ENCODE peak calls at places on chromosomes 2 and 18, in seven cellular contexts. One of them, this sample, is unnamed.

GRCh38 chr2:61970807-61971556 is 65.5 kb downstream of the COMMD1 start:
- DNase-seq in H1: no peak
- DNase-seq in mesendoderm: peak
- DNase-seq in IMR-90: no peak
- DNase-seq in H9: peak
- DNase-seq in neuronal stem cell: no peak
- DNase-seq in trophoblast cell: peak
- DNase-seq in this sample: no peak

GRCh38 chr18:9333441-9334350 is 877 bp upstream of the TWSG1 start:
- DNase-seq in H1: peak
- DNase-seq in mesendoderm: no peak
- DNase-seq in IMR-90: no peak
- DNase-seq in H9: peak
- DNase-seq in neuronal stem cell: no peak
- DNase-seq in trophoblast cell: peak
- DNase-seq in this sample: no peak

GRCh38 chr2:204604061-204604460 is 58.8 kb downstream of the PARD3B start:
- DNase-seq in H1: no peak
- DNase-seq in mesendoderm: no peak
- DNase-seq in IMR-90: peak
- DNase-seq in H9: no peak
- DNase-seq in neuronal stem cell: no peak
- DNase-seq in trophoblast cell: no peak
- DNase-seq in this sample: peak

GRCh38 chr2:127637725-127638252 is 8.2 kb upstream of the GPR17 start:
- DNase-seq in H1: no peak
- DNase-seq in mesendoderm: peak
- DNase-seq in IMR-90: peak
- DNase-seq in H9: peak
- DNase-seq in neuronal stem cell: no peak
- DNase-seq in trophoblast cell: peak
- DNase-seq in this sample: peak

GRCh38 chr18:36934884-36935283 is 106.0 kb downstream of the KIAA1328 start:
- DNase-seq in H1: no peak
- DNase-seq in mesendoderm: no peak
- DNase-seq in IMR-90: peak
- DNase-seq in H9: no peak
- DNase-seq in neuronal stem cell: no peak
- DNase-seq in trophoblast cell: no peak
- DNase-seq in this sample: peak

GRCh38 chr2:96866586-96866985 is 3.3 kb downstream of the SEMA4C start:
- DNase-seq in H1: no peak
- DNase-seq in mesendoderm: no peak
- DNase-seq in IMR-90: no peak
- DNase-seq in H9: no peak
- DNase-seq in neuronal stem cell: no peak
- DNase-seq in trophoblast cell: no peak
- DNase-seq in this sample: no peak

GRCh38 chr2:197137234-197137633 is 173.3 kb downstream of the ANKRD44 start:
- DNase-seq in H1: no peak
- DNase-seq in mesendoderm: no peak
- DNase-seq in IMR-90: peak
- DNase-seq in H9: no peak
- DNase-seq in neuronal stem cell: no peak
- DNase-seq in trophoblast cell: no peak
- DNase-seq in this sample: peak

GRCh38 chr2:233838251-233838650 is 16.1 kb downstream of the HJURP start:
- DNase-seq in H1: peak
- DNase-seq in mesendoderm: no peak
- DNase-seq in IMR-90: no peak
- DNase-seq in H9: no peak
- DNase-seq in neuronal stem cell: no peak
- DNase-seq in trophoblast cell: no peak
- DNase-seq in this sample: no peak

GRCh38 chr2:198640463-198640862 is 817.3 kb downstream of the SATB2 start:
- DNase-seq in H1: no peak
- DNase-seq in mesendoderm: no peak
- DNase-seq in IMR-90: no peak
- DNase-seq in H9: no peak
- DNase-seq in neuronal stem cell: no peak
- DNase-seq in trophoblast cell: no peak
- DNase-seq in this sample: no peak

GRCh38 chr18:49392352-49392751 is 68.1 kb downstream of the DYM start:
- DNase-seq in H1: no peak
- DNase-seq in mesendoderm: no peak
- DNase-seq in IMR-90: no peak
- DNase-seq in H9: no peak
- DNase-seq in neuronal stem cell: no peak
- DNase-seq in trophoblast cell: no peak
- DNase-seq in this sample: no peak

GRCh38 chr2:69211111-69211510 is 175.9 kb downstream of the GFPT1 start:
- DNase-seq in H1: no peak
- DNase-seq in mesendoderm: no peak
- DNase-seq in IMR-90: no peak
- DNase-seq in H9: no peak
- DNase-seq in neuronal stem cell: no peak
- DNase-seq in trophoblast cell: no peak
- DNase-seq in this sample: no peak

GRCh38 chr2:201882353-201883095 is 76.2 kb downstream of the CDK15 start:
- DNase-seq in H1: no peak
- DNase-seq in mesendoderm: peak
- DNase-seq in IMR-90: peak
- DNase-seq in H9: peak
- DNase-seq in neuronal stem cell: no peak
- DNase-seq in trophoblast cell: no peak
- DNase-seq in this sample: peak

GRCh38 chr2:63050186-63050915 is at the start of gene OTX1:
- DNase-seq in H1: peak
- DNase-seq in mesendoderm: peak
- DNase-seq in IMR-90: peak
- DNase-seq in H9: peak
- DNase-seq in neuronal stem cell: peak
- DNase-seq in trophoblast cell: peak
- DNase-seq in this sample: no peak

GRCh38 chr2:203650860-203651613 is 55.4 kb upstream of the CD28 start:
- DNase-seq in H1: no peak
- DNase-seq in mesendoderm: peak
- DNase-seq in IMR-90: peak
- DNase-seq in H9: no peak
- DNase-seq in neuronal stem cell: no peak
- DNase-seq in trophoblast cell: peak
- DNase-seq in this sample: peak

GRCh38 chr18:40058811-40059570 is 1896.0 kb upstream of the PIK3C3 start:
- DNase-seq in H1: no peak
- DNase-seq in mesendoderm: no peak
- DNase-seq in IMR-90: no peak
- DNase-seq in H9: no peak
- DNase-seq in neuronal stem cell: no peak
- DNase-seq in trophoblast cell: no peak
- DNase-seq in this sample: no peak

GRCh38 chr2:10283106-10284062 is 19.3 kb upstream of the HPCAL1 start:
- DNase-seq in H1: no peak
- DNase-seq in mesendoderm: peak
- DNase-seq in IMR-90: peak
- DNase-seq in H9: no peak
- DNase-seq in neuronal stem cell: peak
- DNase-seq in trophoblast cell: peak
- DNase-seq in this sample: peak

GRCh38 chr2:82256288-82256687 is 1951.7 kb upstream of the LRRTM1 start:
- DNase-seq in H1: no peak
- DNase-seq in mesendoderm: no peak
- DNase-seq in IMR-90: no peak
- DNase-seq in H9: no peak
- DNase-seq in neuronal stem cell: no peak
- DNase-seq in trophoblast cell: no peak
- DNase-seq in this sample: no peak

GRCh38 chr18:61912476-61912875 is 19.7 kb upstream of the RNF152 start:
- DNase-seq in H1: no peak
- DNase-seq in mesendoderm: no peak
- DNase-seq in IMR-90: no peak
- DNase-seq in H9: no peak
- DNase-seq in neuronal stem cell: no peak
- DNase-seq in trophoblast cell: peak
- DNase-seq in this sample: no peak

DNA sequence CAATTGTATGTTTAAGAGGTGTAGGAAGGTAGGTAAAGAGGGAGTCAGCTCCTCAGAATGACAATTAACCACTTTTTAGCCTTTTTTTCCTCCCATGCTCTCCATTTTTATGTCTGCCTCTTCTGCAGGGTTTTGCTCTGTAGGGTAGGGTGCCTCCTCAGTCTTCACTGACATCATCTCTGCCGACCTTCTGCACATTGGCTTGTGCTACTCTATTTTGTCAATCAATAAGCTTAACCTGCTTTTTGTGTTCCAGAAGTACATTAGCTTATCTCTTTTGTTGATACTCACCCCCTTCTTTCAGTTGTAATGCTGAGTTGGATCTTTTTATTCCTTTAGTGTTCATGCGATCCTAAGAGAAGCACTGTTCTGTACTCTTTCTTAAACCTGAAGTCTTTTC is 323.2 kb downstream of the RDH14 start:
- DNase-seq in H1: no peak
- DNase-seq in mesendoderm: no peak
- DNase-seq in IMR-90: no peak
- DNase-seq in H9: no peak
- DNase-seq in neuronal stem cell: no peak
- DNase-seq in trophoblast cell: no peak
- DNase-seq in this sample: no peak
- H3K18ac ChIP-seq in H1: no peak
- H3K18ac ChIP-seq in mesendoderm: no peak
- H3K18ac ChIP-seq in IMR-90: no peak
- H3K18ac ChIP-seq in H9: no peak
- H3K18ac ChIP-seq in neuronal stem cell: no peak
- H3K18ac ChIP-seq in trophoblast cell: no peak
- H3K18ac ChIP-seq in this sample: no peak

DNA sequence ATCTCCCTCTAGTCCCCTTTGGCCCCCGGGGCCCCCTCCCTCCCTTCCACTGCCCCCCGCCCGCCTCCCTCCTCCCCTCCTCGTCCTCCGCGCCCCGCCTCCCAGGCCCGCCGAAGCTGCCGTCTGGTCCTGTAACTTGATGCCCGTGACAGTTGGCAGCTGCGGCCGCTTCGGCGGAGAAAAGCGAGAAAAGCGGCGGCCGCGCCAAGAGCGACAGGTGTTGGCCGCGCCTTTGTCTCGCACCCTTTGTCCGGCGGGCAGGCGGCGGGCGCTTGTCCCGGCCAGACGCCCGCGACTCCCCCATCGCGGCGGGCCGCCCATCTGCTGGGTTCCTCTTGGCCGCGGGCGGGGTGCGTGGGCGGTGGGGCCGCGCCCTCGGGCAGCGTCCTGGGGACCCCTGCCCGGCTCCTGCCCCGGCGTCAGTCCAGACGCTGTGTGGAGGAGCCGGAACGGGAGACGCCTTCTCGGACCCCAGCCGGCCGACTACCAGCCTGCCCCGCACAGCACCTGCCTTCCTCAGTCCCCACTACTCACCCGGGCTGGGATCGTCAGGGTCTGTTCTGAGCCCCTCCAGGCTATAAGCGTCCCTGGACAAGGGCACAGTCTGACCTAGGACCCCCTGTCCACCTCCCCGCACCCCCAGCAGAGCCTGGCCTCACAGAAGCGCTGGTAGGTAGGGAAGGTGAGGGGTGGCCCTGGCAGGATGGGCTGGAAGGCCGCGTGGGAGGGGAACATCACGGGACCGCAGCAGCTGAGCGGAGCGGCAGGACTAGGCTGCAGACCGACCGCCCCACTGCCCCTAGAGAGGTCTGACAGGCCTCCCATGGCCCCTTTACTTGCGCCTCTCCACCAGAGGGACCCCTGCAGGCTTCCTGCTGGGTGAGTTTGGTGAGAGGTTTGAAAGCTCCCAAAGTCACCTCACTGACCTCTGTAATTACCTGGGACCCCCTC is 1.2 kb upstream of the HES6 start:
- DNase-seq in H1: peak
- DNase-seq in mesendoderm: peak
- DNase-seq in IMR-90: no peak
- DNase-seq in H9: peak
- DNase-seq in neuronal stem cell: peak
- DNase-seq in trophoblast cell: peak
- DNase-seq in this sample: peak
- H3K18ac ChIP-seq in H1: peak
- H3K18ac ChIP-seq in mesendoderm: peak
- H3K18ac ChIP-seq in IMR-90: no peak
- H3K18ac ChIP-seq in H9: peak
- H3K18ac ChIP-seq in neuronal stem cell: peak
- H3K18ac ChIP-seq in trophoblast cell: no peak
- H3K18ac ChIP-seq in this sample: no peak

DNA sequence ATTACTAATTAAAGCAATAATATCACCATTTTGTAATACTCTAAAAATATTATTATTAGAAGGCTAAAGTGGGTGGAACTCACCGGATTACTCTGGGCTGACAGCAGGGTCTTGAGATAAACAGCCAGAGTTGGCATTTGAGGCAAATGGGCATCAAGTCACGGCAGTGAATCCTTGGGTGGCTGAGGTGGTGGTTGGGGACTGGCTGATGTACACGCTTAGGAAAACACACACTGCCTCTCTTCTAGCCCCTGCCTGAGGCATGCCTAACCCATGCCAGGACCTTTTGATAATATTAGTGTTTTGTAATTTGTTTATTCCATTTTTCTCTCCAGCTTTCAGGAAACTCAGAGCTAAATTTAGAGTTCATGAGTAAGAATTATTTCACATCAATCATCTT is 76.8 kb downstream of the ACKR3 start:
- DNase-seq in H1: no peak
- DNase-seq in mesendoderm: no peak
- DNase-seq in IMR-90: no peak
- DNase-seq in H9: no peak
- DNase-seq in neuronal stem cell: no peak
- DNase-seq in trophoblast cell: no peak
- DNase-seq in this sample: no peak
- H3K18ac ChIP-seq in H1: no peak
- H3K18ac ChIP-seq in mesendoderm: no peak
- H3K18ac ChIP-seq in IMR-90: no peak
- H3K18ac ChIP-seq in H9: no peak
- H3K18ac ChIP-seq in neuronal stem cell: no peak
- H3K18ac ChIP-seq in trophoblast cell: no peak
- H3K18ac ChIP-seq in this sample: no peak

GRCh38 chr2:98496750-98497493 is 52.3 kb downstream of the INPP4A start:
- DNase-seq in H1: no peak
- DNase-seq in mesendoderm: no peak
- DNase-seq in IMR-90: no peak
- DNase-seq in H9: no peak
- DNase-seq in neuronal stem cell: no peak
- DNase-seq in trophoblast cell: no peak
- DNase-seq in this sample: no peak

GRCh38 chr2:98489971-98490962 is 45.6 kb downstream of the INPP4A start:
- DNase-seq in H1: no peak
- DNase-seq in mesendoderm: no peak
- DNase-seq in IMR-90: no peak
- DNase-seq in H9: no peak
- DNase-seq in neuronal stem cell: no peak
- DNase-seq in trophoblast cell: no peak
- DNase-seq in this sample: no peak

GRCh38 chr2:98498703-98499445 is 54.2 kb downstream of the INPP4A start:
- DNase-seq in H1: no peak
- DNase-seq in mesendoderm: no peak
- DNase-seq in IMR-90: no peak
- DNase-seq in H9: no peak
- DNase-seq in neuronal stem cell: no peak
- DNase-seq in trophoblast cell: no peak
- DNase-seq in this sample: no peak

GRCh38 chr2:98492441-98492840 is 47.8 kb downstream of the INPP4A start:
- DNase-seq in H1: no peak
- DNase-seq in mesendoderm: no peak
- DNase-seq in IMR-90: no peak
- DNase-seq in H9: no peak
- DNase-seq in neuronal stem cell: no peak
- DNase-seq in trophoblast cell: no peak
- DNase-seq in this sample: no peak

GRCh38 chr2:98494699-98495098 is 50.0 kb downstream of the INPP4A start:
- DNase-seq in H1: no peak
- DNase-seq in mesendoderm: peak
- DNase-seq in IMR-90: no peak
- DNase-seq in H9: no peak
- DNase-seq in neuronal stem cell: no peak
- DNase-seq in trophoblast cell: no peak
- DNase-seq in this sample: no peak
- H3K18ac ChIP-seq in H1: no peak
- H3K18ac ChIP-seq in mesendoderm: no peak
- H3K18ac ChIP-seq in IMR-90: no peak
- H3K18ac ChIP-seq in H9: no peak
- H3K18ac ChIP-seq in neuronal stem cell: no peak
- H3K18ac ChIP-seq in trophoblast cell: no peak
- H3K18ac ChIP-seq in this sample: no peak

This sample was measured in mesenchymal stem cell.